ENCODE peak calls at places on chromosomes 5 and 9, in five cellular contexts. N is astrocyte, X is DND-41, C is fibroblast of lung, K is hepatocyte. A is an unnamed sample.

GRCh38 chr9:2824564-2824963 is 19.3 kb downstream of the PUM3 start:
- DNase-seq in K (no peak), N (no peak), X (peak; percentile 21), C (no peak), A (peak; percentile 63)

GRCh38 chr9:33813712-33814641 is 3.0 kb upstream of the UBE2R2 start:
- DNase-seq in N (peak; percentile 80), X (no peak), K (peak; percentile 63), C (peak; percentile 69), A (peak; percentile 33)

GRCh38 chr5:35151151-35151920 is 79.0 kb downstream of the PRLR start:
- DNase-seq in K (no peak), X (no peak), N (no peak), C (peak; percentile 63), A (peak; percentile 11)

GRCh38 chr5:124824637-124825158 is 78.3 kb upstream of the ZNF608 start:
- DNase-seq in X (no peak), K (no peak), C (peak; percentile 92), N (peak; percentile 89), A (no peak)

GRCh38 chr5:58481066-58481676 is 10.1 kb upstream of the GAPT start:
- DNase-seq in C (no peak), K (no peak), X (no peak), N (no peak), A (no peak)

GRCh38 chr9:113503131-113503541 is 39.6 kb downstream of the RGS3 start:
- DNase-seq in K (no peak), X (no peak), N (no peak), C (no peak), A (no peak)

GRCh38 chr9:136791466-136792276 is 527 bp downstream of the TMEM141 start:
- DNase-seq in N (no peak), K (peak; percentile 82), C (no peak), X (peak; percentile 59), A (peak; percentile 70)

GRCh38 chr5:143086851-143087637 is 316.4 kb downstream of the NR3C1 start:
- DNase-seq in K (peak; percentile 21), X (no peak), C (no peak), N (peak; percentile 31), A (no peak)

GRCh38 chr5:68419637-68420452 is 204.3 kb downstream of the PIK3R1 start:
- DNase-seq in N (no peak), X (no peak), C (peak; percentile 80), K (peak; percentile 48), A (peak; percentile 18)

GRCh38 chr5:57442080-57442839 is 40.4 kb downstream of the ACTBL2 start:
- DNase-seq in C (peak; percentile 85), X (no peak), K (peak; percentile 42), N (peak; percentile 95), A (no peak)

GRCh38 chr5:67677422-67677970 is 480.9 kb upstream of the CD180 start:
- DNase-seq in K (no peak), N (no peak), X (no peak), C (no peak), A (no peak)

GRCh38 chr9:4842213-4842612 is 49.5 kb downstream of the RCL1 start:
- DNase-seq in C (no peak), K (no peak), N (no peak), X (no peak), A (no peak)

GRCh38 chr5:65066385-65066784 is 297.7 kb downstream of the CWC27 start:
- DNase-seq in C (no peak), N (no peak), X (no peak), K (no peak), A (peak; percentile 24)

GRCh38 chr5:128002420-128002819 is 81.1 kb upstream of the SLC12A2 start:
- DNase-seq in K (no peak), N (peak; percentile 12), C (no peak), X (no peak), A (no peak)

GRCh38 chr9:110047232-110047954 is 160.6 kb downstream of the C9orf152 start:
- DNase-seq in X (no peak), C (no peak), K (no peak), N (no peak), A (peak; percentile 15)

GRCh38 chr5:137072376-137073174 is 426.6 kb downstream of the SPOCK1 start:
- DNase-seq in N (peak; percentile 22), X (no peak), C (no peak), K (no peak), A (no peak)

GRCh38 chr5:65969539-65970393 is 43.4 kb downstream of the ERBIN start:
- DNase-seq in X (no peak), C (no peak), N (no peak), K (no peak), A (no peak)

GRCh38 chr9:89881431-89881830 is 276.6 kb downstream of the GADD45G start:
- DNase-seq in K (no peak), X (no peak), N (no peak), C (no peak), A (no peak)

GRCh38 chr9:93218161-93218560 is 34.2 kb downstream of the WNK2 start:
- DNase-seq in X (no peak), N (no peak), K (no peak), C (no peak), A (no peak)

GRCh38 chr5:13957032-13957645 is 12.7 kb upstream of the DNAH5 start:
- DNase-seq in X (peak; percentile 5), K (peak; percentile 69), N (peak; percentile 40), C (peak; percentile 58), A (peak; percentile 79)

GRCh38 chr5:76790632-76791290 is 28.1 kb upstream of the F2RL1 start:
- DNase-seq in N (peak; percentile 100), X (no peak), C (peak; percentile 99), K (peak; percentile 76), A (no peak)

GRCh38 chr5:36689225-36689624 is 82.8 kb downstream of the SLC1A3 start:
- DNase-seq in C (no peak), K (no peak), N (peak; percentile 69), X (no peak), A (no peak)

GRCh38 chr9:115891929-115892328 is 261.7 kb upstream of the PAPPA start:
- DNase-seq in K (no peak), N (peak; percentile 82), X (no peak), C (peak; percentile 85), A (no peak)

GRCh38 chr5:173554989-173555705 is 61.3 kb downstream of the BOD1 start:
- DNase-seq in C (no peak), K (no peak), X (no peak), N (no peak), A (peak; percentile 43)

GRCh38 chr5:171432076-171432475 is 12.6 kb downstream of the FGF18 start:
- DNase-seq in C (no peak), N (no peak), K (no peak), X (no peak), A (no peak)

GRCh38 chr5:124849774-124850173 is 103.3 kb upstream of the ZNF608 start:
- DNase-seq in C (no peak), N (no peak), K (no peak), X (no peak), A (no peak)

GRCh38 chr5:141832131-141832530 is 46.1 kb downstream of the PCDH1 start:
- DNase-seq in K (no peak), N (no peak), X (no peak), C (no peak), A (no peak)

GRCh38 chr9:14868772-14869583 is 41.2 kb downstream of the FREM1 start:
- DNase-seq in X (no peak), C (peak; percentile 10), K (no peak), N (no peak), A (peak; percentile 17)

GRCh38 chr5:32329395-32329834 is 16.7 kb upstream of the MTMR12 start:
- DNase-seq in K (peak; percentile 71), N (peak; percentile 23), X (peak; percentile 23), C (peak; percentile 64), A (peak; percentile 63)

GRCh38 chr5:135242496-135243193 is 156.4 kb downstream of the MACROH2A1 start:
- DNase-seq in C (peak; percentile 48), K (no peak), N (peak; percentile 39), X (no peak), A (no peak)

GRCh38 chr9:92146610-92147009 is 31.4 kb upstream of the SPTLC1 start:
- DNase-seq in N (peak; percentile 49), X (no peak), C (peak; percentile 53), K (no peak), A (no peak)

GRCh38 chr5:77211013-77211690 is 672 bp downstream of the PDE8B start:
- DNase-seq in K (peak; percentile 19), N (no peak), C (no peak), X (no peak), A (peak; percentile 59)

GRCh38 chr5:175671013-175671412 is 13.1 kb downstream of the HRH2 start:
- DNase-seq in K (no peak), N (no peak), C (no peak), X (peak; percentile 63), A (no peak)

GRCh38 chr5:89338935-89339334 is 456.0 kb upstream of the MEF2C start:
- DNase-seq in K (no peak), C (peak; percentile 42), N (peak; percentile 70), X (no peak), A (no peak)

GRCh38 chr9:10272830-10273229 is 340.0 kb downstream of the PTPRD start:
- DNase-seq in X (no peak), C (no peak), K (no peak), N (no peak), A (no peak)
- H4K20me1 ChIP-seq in X (no peaks in the 10 kb centered on the region), C (no peaks in the 10 kb centered on the region), K (no peaks in the 10 kb centered on the region), N (no peaks in the 10 kb centered on the region), A (no peaks in the 10 kb centered on the region)

GRCh38 chr5:59897075-59897474 is 3.5 kb upstream of the PDE4D start:
- DNase-seq in K (no peak), N (no peak), C (no peak), X (no peak), A (no peak)

GRCh38 chr5:59893061-59893435 is 478 bp downstream of the PDE4D start:
- DNase-seq in X (no peak), N (no peak), K (no peak), C (no peak), A (peak; percentile 61)

GRCh38 chr5:59893436-59894227 is at the start of gene PDE4D:
- DNase-seq in X (no peak), C (peak; percentile 55), N (peak; percentile 52), K (peak; percentile 87), A (peak; percentile 94)
- TF ChIP-seq EZH2 in X (no peak), C (peak; percentile 55), N (no peak), K (peak; percentile 66), A (peak; percentile 54)

DNA sequence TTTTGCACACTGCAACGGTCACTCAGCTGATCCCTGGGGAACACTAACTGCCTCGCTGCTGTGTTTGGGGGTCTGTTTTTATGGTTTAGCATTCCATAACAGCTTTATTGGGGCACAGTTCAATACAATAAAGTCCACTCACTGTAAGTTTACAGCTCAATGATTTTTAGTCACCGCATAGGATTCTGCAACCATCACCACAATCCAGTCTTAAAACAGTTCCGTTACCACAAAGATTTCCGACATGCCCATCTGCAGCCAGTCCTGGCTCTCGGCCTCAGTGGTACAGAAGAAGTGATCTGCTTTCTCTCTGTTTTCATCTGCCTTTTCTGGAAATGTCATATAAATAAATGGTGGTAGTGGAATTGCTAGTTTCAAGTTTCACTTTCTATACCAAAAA is 23.6 kb downstream of the OR2V2 start:
- DNase-seq in C (no peak), X (no peak), K (no peak), N (peak; percentile 77), A (no peak)
- H4K20me1 ChIP-seq in C (no peaks in the 10 kb centered on the region), X (no peaks in the 10 kb centered on the region), K (no peaks in the 10 kb centered on the region), N (no peaks in the 10 kb centered on the region), A (peaks cover 12% of the 10 kb centered on the region)

DNA sequence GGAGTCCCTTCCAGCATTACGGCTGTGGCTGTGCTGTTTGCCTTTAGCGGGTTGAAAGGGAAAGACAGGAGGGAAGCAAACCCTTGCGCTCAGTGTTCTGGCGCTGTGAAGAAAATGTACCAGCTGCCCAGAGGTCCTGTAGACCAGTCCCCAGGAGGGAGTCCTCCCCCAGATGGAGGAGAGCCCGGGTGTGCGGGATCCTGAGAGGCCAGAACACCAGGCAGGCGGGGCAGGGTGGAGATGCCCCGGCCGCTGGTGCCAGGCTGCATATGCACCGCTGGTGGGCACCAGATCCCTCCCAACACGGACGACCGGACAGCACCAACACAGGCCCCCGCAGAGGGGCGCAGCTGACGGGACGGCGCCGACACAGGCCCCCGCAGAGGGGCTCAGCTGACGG is 37.2 kb upstream of the SLC9A3 start:
- DNase-seq in C (no peak), N (no peak), X (no peak), K (no peak), A (no peak)
- TF ChIP-seq EZH2 in C (peak; percentile 34), N (no peak), X (no peak), K (no peak), A (no peak)

A was measured in neural progenitor cell.